ENCODE peak calls at places on chromosomes 4 and X, in five cellular contexts. T, J, U, P and K are unnamed samples.
A peak's percentile ranks its signal among the peaks of the same experiment; 100 is the strongest.

GRCh38 chrX:70479197-70479969 is 34.7 kb downstream of the DLG3 start:
- DNase-seq in J (peak; percentile 64), U (no peak), T (peak; percentile 74), P (no peak), K (no peak)

GRCh38 chrX:23883737-23884354 is 23.9 kb downstream of the APOO start:
- DNase-seq in P (no peak), T (peak; percentile 73), U (peak; percentile 36), J (peak; percentile 63), K (no peak)

GRCh38 chr4:15420642-15421041 is 7.2 kb upstream of the C1QTNF7 start:
- DNase-seq in P (no peak), U (no peak), T (peak; percentile 73), J (peak; percentile 77), K (no peak)

GRCh38 chr4:145299380-145300076 is 119.1 kb upstream of the OTUD4 start:
- DNase-seq in T (peak; percentile 11), P (no peak), U (no peak), J (peak; percentile 63), K (no peak)

GRCh38 chrX:9530848-9531274 is 66.0 kb downstream of the TBL1X start:
- DNase-seq in J (peak; percentile 96), T (peak; percentile 94), P (peak; percentile 64), U (peak; percentile 69), K (peak; percentile 33)

GRCh38 chrX:22742174-22742573 is 257.6 kb upstream of the DDX53 start:
- DNase-seq in U (no peak), P (no peak), J (peak; percentile 61), T (peak; percentile 94), K (no peak)

GRCh38 chrX:15143050-15143824 is 126.6 kb downstream of the ASB9 start:
- DNase-seq in P (peak; percentile 36), U (peak; percentile 27), J (peak; percentile 51), T (peak; percentile 41), K (no peak)

GRCh38 chrX:11970935-11971334 is 167.3 kb upstream of the FRMPD4 start:
- DNase-seq in U (no peak), T (peak; percentile 2), P (no peak), J (peak; percentile 29), K (no peak)

GRCh38 chr4:46975841-46976551 is 17.4 kb downstream of the GABRA4 start:
- DNase-seq in P (no peak), T (peak; percentile 49), J (peak; percentile 13), U (no peak), K (no peak)

GRCh38 chr4:43251760-43252317 is 359.3 kb downstream of the GRXCR1 start:
- DNase-seq in T (peak; percentile 33), U (no peak), J (no peak), P (no peak), K (no peak)

GRCh38 chr4:37917388-37917787 is 26.5 kb downstream of the TBC1D1 start:
- DNase-seq in U (no peak), J (no peak), T (no peak), P (no peak), K (no peak)

GRCh38 chr4:164977243-164978164 is at the start of gene TRIM61:
- DNase-seq in U (no peak), T (peak; percentile 68), P (peak; percentile 63), J (peak; percentile 76), K (no peak)

GRCh38 chr4:55180980-55181379 is 55.6 kb upstream of the KDR start:
- DNase-seq in P (no peak), T (no peak), U (no peak), J (no peak), K (no peak)

GRCh38 chr4:183434264-183435045 is 10.0 kb upstream of the CDKN2AIP start:
- DNase-seq in P (no peak), U (no peak), T (no peak), J (no peak), K (no peak)

GRCh38 chrX:21408324-21408723 is 34.1 kb downstream of the CNKSR2 start:
- DNase-seq in J (no peak), P (no peak), T (peak; percentile 3), U (no peak), K (no peak)

GRCh38 chr4:163279713-163280112 is 52.7 kb downstream of the NPY1R start:
- DNase-seq in U (no peak), T (no peak), P (no peak), J (no peak), K (no peak)

GRCh38 chr4:682490-683172 is 6.3 kb downstream of the SLC49A3 start:
- DNase-seq in U (no peak), T (no peak), J (no peak), P (peak; percentile 38), K (no peak)

DNA sequence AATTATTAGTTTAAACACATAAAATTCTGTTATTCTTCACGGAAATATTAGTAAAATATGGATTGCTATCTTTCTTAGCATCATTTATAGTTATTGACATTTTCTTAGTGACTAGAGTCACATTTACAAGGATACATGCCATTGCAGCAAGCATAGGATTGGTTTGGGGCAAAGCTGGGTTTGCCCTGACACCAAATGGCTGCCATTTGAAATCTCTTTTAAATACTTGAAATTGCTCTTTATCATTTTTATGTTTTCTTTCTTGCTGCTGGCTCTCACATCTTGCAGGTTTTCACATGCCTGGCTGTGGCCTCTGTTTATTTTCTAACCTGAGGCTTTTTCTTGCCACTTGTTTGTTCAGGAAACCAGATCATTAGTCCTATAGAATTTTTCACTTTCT is 39.9 kb downstream of the EGF start:
- DNase-seq in J (no peak), T (no peak), P (no peak), U (no peak), K (no peak)
- H3K27ac ChIP-seq in J (no peak overlapping the region), T (no peak overlapping the region), P (no peak overlapping the region), U (no peak overlapping the region), K (no peak overlapping the region)

GRCh38 chr4:70993181-70994068 is at the start of gene DCK:
- DNase-seq in J (peak; percentile 96), P (peak; percentile 92), U (peak; percentile 93), T (peak; percentile 91), K (peak; percentile 85)

GRCh38 chr4:70991596-70991995 is 1.9 kb upstream of the DCK start:
- DNase-seq in U (no peak), P (no peak), T (no peak), J (no peak), K (no peak)

GRCh38 chr4:70994069-70994366 is 569 bp downstream of the DCK start:
- DNase-seq in P (no peak), T (no peak), J (no peak), U (peak; percentile 51), K (no peak)

GRCh38 chr4:70994387-70995099 is 1.1 kb downstream of the DCK start:
- DNase-seq in T (no peak), P (no peak), U (no peak), J (no peak), K (no peak)

GRCh38 chr4:70992354-70992753 is 1.1 kb upstream of the DCK start:
- DNase-seq in U (no peak), T (no peak), J (no peak), P (no peak), K (no peak)
- H3K4me3 ChIP-seq in U (peak overlapping the region; percentile 82), T (peak overlapping the region; percentile 85), J (no peak overlapping the region), P (no peak overlapping the region), K (no peak overlapping the region)

GRCh38 chr4:158783775-158784174 is 14.9 kb downstream of the FNIP2 start:
- DNase-seq in T (peak; percentile 27), P (no peak), J (no peak), U (no peak), K (no peak)

GRCh38 chr4:158778712-158779111 is 9.9 kb downstream of the FNIP2 start:
- DNase-seq in U (no peak), J (no peak), T (no peak), P (no peak), K (no peak)

GRCh38 chr4:158781963-158782362 is 13.1 kb downstream of the FNIP2 start:
- DNase-seq in P (no peak), T (no peak), U (no peak), J (no peak), K (no peak)

GRCh38 chr4:158786155-158786581 is 17.3 kb downstream of the FNIP2 start:
- DNase-seq in P (no peak), T (peak; percentile 43), J (no peak), U (no peak), K (no peak)

GRCh38 chr4:158782539-158783360 is 13.9 kb downstream of the FNIP2 start:
- DNase-seq in T (no peak), J (no peak), P (no peak), U (no peak), K (no peak)
- H3K27ac ChIP-seq in T (no peak overlapping the region), J (peak overlapping the region; percentile 94), P (no peak overlapping the region), U (no peak overlapping the region), K (no peak overlapping the region)

GRCh38 chrX:117969337-117969736 is 147.3 kb downstream of the KLHL13 start:
- DNase-seq in J (no peak), P (no peak), U (no peak), T (no peak), K (no peak)

GRCh38 chrX:117973175-117974075 is 143.2 kb downstream of the KLHL13 start:
- DNase-seq in U (no peak), J (no peak), P (no peak), T (no peak), K (no peak)

GRCh38 chrX:117969782-117970181 is 146.8 kb downstream of the KLHL13 start:
- DNase-seq in J (no peak), P (no peak), U (no peak), T (no peak), K (no peak)

GRCh38 chrX:117977521-117977920 is 139.1 kb downstream of the KLHL13 start:
- DNase-seq in P (no peak), U (no peak), T (peak; percentile 55), J (no peak), K (no peak)

DNA sequence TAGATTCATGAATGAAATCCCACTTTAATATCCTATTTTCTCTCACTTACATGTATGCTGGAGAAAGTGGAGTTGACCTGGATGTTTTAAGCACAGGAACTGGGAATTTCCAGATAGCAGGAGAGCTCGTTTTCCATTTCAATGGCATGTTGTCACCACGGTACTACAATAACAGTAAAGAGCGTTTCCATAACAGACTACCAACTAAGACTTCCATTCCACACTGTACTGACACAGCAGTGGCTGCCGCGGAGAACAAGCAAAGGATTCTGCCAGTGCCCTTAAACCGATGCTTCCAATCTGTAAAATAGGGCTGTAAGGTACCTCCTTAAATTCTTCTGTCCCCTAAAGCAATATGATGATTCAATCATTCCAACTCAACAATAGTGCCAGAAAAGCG is 143.9 kb downstream of the KLHL13 start:
- DNase-seq in U (no peak), J (no peak), P (no peak), T (no peak), K (no peak)
- H3K4me3 ChIP-seq in U (no peak overlapping the region), J (no peak overlapping the region), P (no peak overlapping the region), T (no peak overlapping the region), K (no peak overlapping the region)

GRCh38 chr4:3484057-3484973 is 21.2 kb downstream of the DOK7 start:
- DNase-seq in T (no peak), U (no peak), J (no peak), P (no peak), K (no peak)

GRCh38 chr4:3483471-3483921 is 20.4 kb downstream of the DOK7 start:
- DNase-seq in J (no peak), U (no peak), P (no peak), T (no peak), K (no peak)

GRCh38 chr4:3485882-3486555 is 22.9 kb downstream of the DOK7 start:
- DNase-seq in J (no peak), U (no peak), P (no peak), T (no peak), K (no peak)

GRCh38 chr4:3486556-3487270 is 23.6 kb downstream of the DOK7 start:
- DNase-seq in T (no peak), P (no peak), U (no peak), J (no peak), K (no peak)

GRCh38 chr4:3485011-3485881 is 22.1 kb downstream of the DOK7 start:
- DNase-seq in U (no peak), P (no peak), J (no peak), T (no peak), K (no peak)
- H3K27ac ChIP-seq in U (no peak overlapping the region), P (no peak overlapping the region), J (no peak overlapping the region), T (no peak overlapping the region), K (no peak overlapping the region)